ENCODE peak calls at places on chromosomes 3 and 15, in nine cellular contexts. One of them, this sample, is unnamed.

GRCh38 chr3:69119138-69119537 is 3.3 kb downstream of the LMOD3 start:
- DNase-seq in BE2C: no peak
- DNase-seq in epithelial cell of esophagus: no peak
- DNase-seq in cardiac fibroblast: no peak
- DNase-seq in NB4: no peak
- DNase-seq in GM06990: no peak
- DNase-seq in GM23338: no peak
- DNase-seq in esophagus muscularis mucosa: no peak
- DNase-seq in IMR-90: no peak
- DNase-seq in this sample: no peak

GRCh38 chr3:71369733-71370391 is 213.7 kb downstream of the FOXP1 start:
- DNase-seq in BE2C: no peak
- DNase-seq in epithelial cell of esophagus: no peak
- DNase-seq in cardiac fibroblast: peak
- DNase-seq in NB4: no peak
- DNase-seq in GM06990: no peak
- DNase-seq in GM23338: no peak
- DNase-seq in esophagus muscularis mucosa: no peak
- DNase-seq in IMR-90: peak
- DNase-seq in this sample: peak

GRCh38 chr3:194423317-194423716 is 24.3 kb upstream of the GP5 start:
- DNase-seq in BE2C: no peak
- DNase-seq in epithelial cell of esophagus: no peak
- DNase-seq in cardiac fibroblast: no peak
- DNase-seq in NB4: no peak
- DNase-seq in GM06990: no peak
- DNase-seq in GM23338: no peak
- DNase-seq in esophagus muscularis mucosa: no peak
- DNase-seq in IMR-90: peak
- DNase-seq in this sample: no peak

GRCh38 chr3:129673897-129674797 is 67.7 kb upstream of the PLXND1 start:
- DNase-seq in BE2C: no peak
- DNase-seq in epithelial cell of esophagus: peak
- DNase-seq in cardiac fibroblast: no peak
- DNase-seq in NB4: no peak
- DNase-seq in GM06990: no peak
- DNase-seq in GM23338: no peak
- DNase-seq in esophagus muscularis mucosa: no peak
- DNase-seq in IMR-90: no peak
- DNase-seq in this sample: no peak

GRCh38 chr3:6785726-6786125 is 75.2 kb upstream of the GRM7 start:
- DNase-seq in BE2C: no peak
- DNase-seq in epithelial cell of esophagus: no peak
- DNase-seq in cardiac fibroblast: no peak
- DNase-seq in NB4: no peak
- DNase-seq in GM06990: no peak
- DNase-seq in GM23338: no peak
- DNase-seq in esophagus muscularis mucosa: no peak
- DNase-seq in IMR-90: no peak
- DNase-seq in this sample: no peak

GRCh38 chr3:169280010-169280585 is 383.4 kb downstream of the MECOM start:
- DNase-seq in BE2C: no peak
- DNase-seq in epithelial cell of esophagus: no peak
- DNase-seq in cardiac fibroblast: no peak
- DNase-seq in NB4: no peak
- DNase-seq in GM06990: no peak
- DNase-seq in GM23338: no peak
- DNase-seq in esophagus muscularis mucosa: no peak
- DNase-seq in IMR-90: no peak
- DNase-seq in this sample: no peak

GRCh38 chr15:59699810-59700431 is 10.8 kb upstream of the BNIP2 start:
- DNase-seq in BE2C: no peak
- DNase-seq in epithelial cell of esophagus: peak
- DNase-seq in cardiac fibroblast: peak
- DNase-seq in NB4: no peak
- DNase-seq in GM06990: no peak
- DNase-seq in GM23338: no peak
- DNase-seq in esophagus muscularis mucosa: no peak
- DNase-seq in IMR-90: peak
- DNase-seq in this sample: no peak

GRCh38 chr3:133490468-133491351 is 82.8 kb upstream of the CDV3 start:
- DNase-seq in BE2C: no peak
- DNase-seq in epithelial cell of esophagus: no peak
- DNase-seq in cardiac fibroblast: no peak
- DNase-seq in NB4: no peak
- DNase-seq in GM06990: peak
- DNase-seq in GM23338: no peak
- DNase-seq in esophagus muscularis mucosa: peak
- DNase-seq in IMR-90: no peak
- DNase-seq in this sample: no peak

GRCh38 chr15:25735550-25736384 is 127.4 kb downstream of the ATP10A start:
- DNase-seq in BE2C: no peak
- DNase-seq in epithelial cell of esophagus: no peak
- DNase-seq in cardiac fibroblast: no peak
- DNase-seq in NB4: no peak
- DNase-seq in GM06990: no peak
- DNase-seq in GM23338: no peak
- DNase-seq in esophagus muscularis mucosa: peak
- DNase-seq in IMR-90: no peak
- DNase-seq in this sample: no peak

GRCh38 chr15:80750591-80750990 is 28.6 kb upstream of the CEMIP start:
- DNase-seq in BE2C: no peak
- DNase-seq in epithelial cell of esophagus: no peak
- DNase-seq in cardiac fibroblast: no peak
- DNase-seq in NB4: no peak
- DNase-seq in GM06990: no peak
- DNase-seq in GM23338: no peak
- DNase-seq in esophagus muscularis mucosa: no peak
- DNase-seq in IMR-90: no peak
- DNase-seq in this sample: no peak

GRCh38 chr3:72189344-72189743 is 404.4 kb upstream of the PROK2 start:
- DNase-seq in BE2C: no peak
- DNase-seq in epithelial cell of esophagus: no peak
- DNase-seq in cardiac fibroblast: no peak
- DNase-seq in NB4: no peak
- DNase-seq in GM06990: no peak
- DNase-seq in GM23338: no peak
- DNase-seq in esophagus muscularis mucosa: no peak
- DNase-seq in IMR-90: no peak
- DNase-seq in this sample: no peak

GRCh38 chr3:152193673-152194267 is 75.0 kb upstream of the MBNL1 start:
- DNase-seq in BE2C: no peak
- DNase-seq in epithelial cell of esophagus: no peak
- DNase-seq in cardiac fibroblast: no peak
- DNase-seq in NB4: peak
- DNase-seq in GM06990: peak
- DNase-seq in GM23338: no peak
- DNase-seq in esophagus muscularis mucosa: no peak
- DNase-seq in IMR-90: no peak
- DNase-seq in this sample: no peak

GRCh38 chr3:61582846-61583245 is 21.5 kb downstream of the PTPRG start:
- DNase-seq in BE2C: no peak
- DNase-seq in epithelial cell of esophagus: no peak
- DNase-seq in cardiac fibroblast: no peak
- DNase-seq in NB4: no peak
- DNase-seq in GM06990: no peak
- DNase-seq in GM23338: no peak
- DNase-seq in esophagus muscularis mucosa: no peak
- DNase-seq in IMR-90: no peak
- DNase-seq in this sample: no peak

GRCh38 chr3:172699070-172699469 is 11.8 kb downstream of the NCEH1 start:
- DNase-seq in BE2C: no peak
- DNase-seq in epithelial cell of esophagus: no peak
- DNase-seq in cardiac fibroblast: no peak
- DNase-seq in NB4: no peak
- DNase-seq in GM06990: no peak
- DNase-seq in GM23338: no peak
- DNase-seq in esophagus muscularis mucosa: no peak
- DNase-seq in IMR-90: no peak
- DNase-seq in this sample: no peak

GRCh38 chr15:65801229-65801813 is 9.2 kb upstream of the DENND4A start:
- DNase-seq in BE2C: no peak
- DNase-seq in epithelial cell of esophagus: no peak
- DNase-seq in cardiac fibroblast: no peak
- DNase-seq in NB4: no peak
- DNase-seq in GM06990: no peak
- DNase-seq in GM23338: no peak
- DNase-seq in esophagus muscularis mucosa: no peak
- DNase-seq in IMR-90: no peak
- DNase-seq in this sample: no peak

GRCh38 chr3:48194446-48195071 is 6.3 kb upstream of the CDC25A start:
- DNase-seq in BE2C: peak
- DNase-seq in epithelial cell of esophagus: peak
- DNase-seq in cardiac fibroblast: peak
- DNase-seq in NB4: peak
- DNase-seq in GM06990: no peak
- DNase-seq in GM23338: peak
- DNase-seq in esophagus muscularis mucosa: no peak
- DNase-seq in IMR-90: peak
- DNase-seq in this sample: peak

GRCh38 chr15:51342249-51342999 is 969 bp downstream of the GLDN start:
- DNase-seq in BE2C: no peak
- DNase-seq in epithelial cell of esophagus: no peak
- DNase-seq in cardiac fibroblast: no peak
- DNase-seq in NB4: no peak
- DNase-seq in GM06990: no peak
- DNase-seq in GM23338: peak
- DNase-seq in esophagus muscularis mucosa: no peak
- DNase-seq in IMR-90: no peak
- DNase-seq in this sample: no peak
- H3K4me3 ChIP-seq in BE2C: peak
- H3K4me3 ChIP-seq in epithelial cell of esophagus: no peak
- H3K4me3 ChIP-seq in cardiac fibroblast: no peak
- H3K4me3 ChIP-seq in NB4: no peak
- H3K4me3 ChIP-seq in GM06990: no peak
- H3K4me3 ChIP-seq in GM23338: peak
- H3K4me3 ChIP-seq in esophagus muscularis mucosa: peak
- H3K4me3 ChIP-seq in IMR-90: no peak
- H3K4me3 ChIP-seq in this sample: no peak

GRCh38 chr15:89492111-89492641 is 4.2 kb downstream of the RHCG start:
- DNase-seq in BE2C: peak
- DNase-seq in epithelial cell of esophagus: no peak
- DNase-seq in cardiac fibroblast: no peak
- DNase-seq in NB4: peak
- DNase-seq in GM06990: no peak
- DNase-seq in GM23338: peak
- DNase-seq in esophagus muscularis mucosa: no peak
- DNase-seq in IMR-90: no peak
- DNase-seq in this sample: no peak
- TF ChIP-seq CTCF in BE2C: peak
- TF ChIP-seq CTCF in epithelial cell of esophagus: peak
- TF ChIP-seq CTCF in cardiac fibroblast: peak
- TF ChIP-seq CTCF in NB4: peak
- TF ChIP-seq CTCF in GM06990: peak
- TF ChIP-seq CTCF in GM23338: peak
- TF ChIP-seq CTCF in esophagus muscularis mucosa: no peak
- TF ChIP-seq CTCF in IMR-90: peak
- TF ChIP-seq CTCF in this sample: peak

GRCh38 chr3:146834917-146835316 is 229.8 kb upstream of the PLSCR5 start:
- DNase-seq in BE2C: no peak
- DNase-seq in epithelial cell of esophagus: no peak
- DNase-seq in cardiac fibroblast: peak
- DNase-seq in NB4: no peak
- DNase-seq in GM06990: no peak
- DNase-seq in GM23338: no peak
- DNase-seq in esophagus muscularis mucosa: no peak
- DNase-seq in IMR-90: no peak
- DNase-seq in this sample: no peak

GRCh38 chr3:146845361-146845760 is 240.2 kb upstream of the PLSCR5 start:
- DNase-seq in BE2C: no peak
- DNase-seq in epithelial cell of esophagus: no peak
- DNase-seq in cardiac fibroblast: no peak
- DNase-seq in NB4: no peak
- DNase-seq in GM06990: no peak
- DNase-seq in GM23338: no peak
- DNase-seq in esophagus muscularis mucosa: no peak
- DNase-seq in IMR-90: no peak
- DNase-seq in this sample: no peak

GRCh38 chr3:146838221-146838620 is 233.1 kb upstream of the PLSCR5 start:
- DNase-seq in BE2C: no peak
- DNase-seq in epithelial cell of esophagus: no peak
- DNase-seq in cardiac fibroblast: peak
- DNase-seq in NB4: no peak
- DNase-seq in GM06990: no peak
- DNase-seq in GM23338: no peak
- DNase-seq in esophagus muscularis mucosa: no peak
- DNase-seq in IMR-90: no peak
- DNase-seq in this sample: no peak

GRCh38 chr3:146843476-146843875 is 238.3 kb upstream of the PLSCR5 start:
- DNase-seq in BE2C: no peak
- DNase-seq in epithelial cell of esophagus: no peak
- DNase-seq in cardiac fibroblast: no peak
- DNase-seq in NB4: no peak
- DNase-seq in GM06990: no peak
- DNase-seq in GM23338: no peak
- DNase-seq in esophagus muscularis mucosa: no peak
- DNase-seq in IMR-90: no peak
- DNase-seq in this sample: no peak

DNA sequence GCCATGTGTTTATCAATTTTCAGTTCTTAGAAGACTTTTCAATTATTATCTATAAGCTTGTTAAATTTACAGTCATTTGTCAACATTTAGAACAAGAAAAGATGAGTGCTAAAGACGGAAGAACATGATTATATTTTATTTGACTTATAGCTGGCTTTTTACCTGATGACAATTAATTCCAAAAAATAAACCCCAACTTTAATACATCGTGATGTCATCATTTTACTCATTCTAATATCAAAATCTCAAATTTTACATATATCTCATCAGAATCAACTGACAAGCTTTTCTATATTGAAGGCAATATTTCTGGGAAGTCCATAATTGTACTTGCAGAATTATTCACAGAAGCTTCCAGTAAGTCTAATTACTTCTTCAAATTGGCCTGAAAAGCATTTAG is 234.6 kb upstream of the PLSCR5 start:
- DNase-seq in BE2C: no peak
- DNase-seq in epithelial cell of esophagus: no peak
- DNase-seq in cardiac fibroblast: no peak
- DNase-seq in NB4: no peak
- DNase-seq in GM06990: no peak
- DNase-seq in GM23338: no peak
- DNase-seq in esophagus muscularis mucosa: no peak
- DNase-seq in IMR-90: no peak
- DNase-seq in this sample: no peak
- H3K4me3 ChIP-seq in BE2C: no peak
- H3K4me3 ChIP-seq in epithelial cell of esophagus: no peak
- H3K4me3 ChIP-seq in cardiac fibroblast: no peak
- H3K4me3 ChIP-seq in NB4: no peak
- H3K4me3 ChIP-seq in GM06990: no peak
- H3K4me3 ChIP-seq in GM23338: no peak
- H3K4me3 ChIP-seq in esophagus muscularis mucosa: no peak
- H3K4me3 ChIP-seq in IMR-90: no peak
- H3K4me3 ChIP-seq in this sample: no peak

DNA sequence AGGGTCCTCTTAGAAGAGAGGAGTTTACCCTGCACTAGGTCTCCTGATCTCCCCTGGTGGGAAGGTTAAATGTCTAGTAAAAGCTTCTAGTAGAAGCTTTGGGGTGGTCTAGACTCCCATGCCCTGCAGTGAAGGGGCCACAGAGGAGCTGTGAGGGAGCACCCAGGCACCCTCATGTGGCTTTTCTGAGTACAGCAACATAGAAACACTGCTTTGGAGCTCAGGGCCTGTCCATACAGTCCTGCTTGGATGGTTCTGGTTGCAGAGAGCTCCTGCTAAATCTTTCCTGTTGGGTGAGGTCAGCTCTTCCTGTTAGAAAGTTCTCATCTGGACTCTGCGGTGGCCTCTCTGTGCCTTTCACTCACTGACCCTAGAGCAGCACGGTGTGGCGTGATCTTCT is 47.8 kb downstream of the GPD1L start:
- DNase-seq in BE2C: no peak
- DNase-seq in epithelial cell of esophagus: peak
- DNase-seq in cardiac fibroblast: peak
- DNase-seq in NB4: no peak
- DNase-seq in GM06990: no peak
- DNase-seq in GM23338: peak
- DNase-seq in esophagus muscularis mucosa: no peak
- DNase-seq in IMR-90: no peak
- DNase-seq in this sample: no peak
- TF ChIP-seq CTCF in BE2C: peak
- TF ChIP-seq CTCF in epithelial cell of esophagus: peak
- TF ChIP-seq CTCF in cardiac fibroblast: peak
- TF ChIP-seq CTCF in NB4: no peak
- TF ChIP-seq CTCF in GM06990: peak
- TF ChIP-seq CTCF in GM23338: peak
- TF ChIP-seq CTCF in esophagus muscularis mucosa: no peak
- TF ChIP-seq CTCF in IMR-90: no peak
- TF ChIP-seq CTCF in this sample: no peak